ENCODE peak calls at places on chromosomes 1 and 21, in five cellular contexts. T, N, U, A and C are unnamed samples.

GRCh38 chr1:221634606-221635005 is 107.3 kb downstream of the DUSP10 start:
- DNase-seq in A (no peak), U (no peak), N (no peak), T (no peak), C (no peak)

GRCh38 chr21:42688226-42688840 is 34.9 kb downstream of the PDE9A start:
- DNase-seq in A (no peak), N (no peak), U (no peak), T (no peak), C (no peak)

GRCh38 chr1:170471310-170471839 is 60.6 kb upstream of the GORAB start:
- DNase-seq in T (no peak), A (no peak), N (no peak), U (no peak), C (no peak)

GRCh38 chr21:44957047-44957831 is 17.4 kb downstream of the SLX9 start:
- DNase-seq in N (no peak), U (no peak), T (no peak), A (no peak), C (peak)

GRCh38 chr1:39387452-39387851 is 104.0 kb upstream of the BMP8A start:
- DNase-seq in T (peak), N (peak), U (no peak), A (no peak), C (peak)

GRCh38 chr1:24379733-24380315 is 33.8 kb downstream of the STPG1 start:
- DNase-seq in T (no peak), U (no peak), A (no peak), N (no peak), C (no peak)

GRCh38 chr1:11640101-11640500 is 14.1 kb downstream of the FBXO2 start:
- DNase-seq in A (no peak), N (no peak), U (no peak), T (no peak), C (no peak)

GRCh38 chr1:231240531-231240882 is 505 bp upstream of the GNPAT start:
- DNase-seq in T (no peak), A (no peak), U (no peak), N (no peak), C (no peak)